ENCODE peak calls at places on chromosomes 2 and 18, in eight cellular contexts. One of them, this sample, is unnamed.

GRCh38 chr2:10880586-10881321 is 31.0 kb upstream of the KCNF1 start:
- DNase-seq in CD8-positive, alpha-beta memory T cell: no peak
- DNase-seq in caudate nucleus: no peak
- DNase-seq in ureter: no peak
- DNase-seq in activated CD8-positive, alpha-beta memory T cell treated with anti-CD3 and anti-CD28 coated beads for 1 hour: no peak
- DNase-seq in activated T-helper 1 cell treated with anti-CD3 and anti-CD28 coated beads, Interleukin-12 subunit alpha, Interleukin-12 subunit beta, Interleukin-2, Interleukin-4 antibody, amounts not matched to agents 30 ng/mL and 10 ng/mL and 1 ng/mL, durations not matched to agents 14 hours and 24 hours and 36 hours: no peak
- DNase-seq in NCI-H1436: no peak
- DNase-seq in tibial artery: no peak
- DNase-seq in this sample: no peak

GRCh38 chr2:211387734-211388133 is 831.3 kb downstream of the CPS1 start:
- DNase-seq in tibial artery: no peak
- DNase-seq in CD8-positive, alpha-beta memory T cell: no peak
- DNase-seq in NCI-H1436: no peak
- DNase-seq in activated CD8-positive, alpha-beta memory T cell treated with anti-CD3 and anti-CD28 coated beads for 1 hour: no peak
- DNase-seq in activated T-helper 1 cell treated with anti-CD3 and anti-CD28 coated beads, Interleukin-12 subunit alpha, Interleukin-12 subunit beta, Interleukin-2, Interleukin-4 antibody, amounts not matched to agents 30 ng/mL and 10 ng/mL and 1 ng/mL, durations not matched to agents 14 hours and 24 hours and 36 hours: no peak
- DNase-seq in ureter: no peak
- DNase-seq in caudate nucleus: no peak
- DNase-seq in this sample: no peak

GRCh38 chr2:133097666-133098065 is 427.7 kb upstream of the LYPD1 start:
- DNase-seq in activated CD8-positive, alpha-beta memory T cell treated with anti-CD3 and anti-CD28 coated beads for 1 hour: no peak
- DNase-seq in activated T-helper 1 cell treated with anti-CD3 and anti-CD28 coated beads, Interleukin-12 subunit alpha, Interleukin-12 subunit beta, Interleukin-2, Interleukin-4 antibody, amounts not matched to agents 30 ng/mL and 10 ng/mL and 1 ng/mL, durations not matched to agents 14 hours and 24 hours and 36 hours: no peak
- DNase-seq in ureter: no peak
- DNase-seq in tibial artery: no peak
- DNase-seq in NCI-H1436: no peak
- DNase-seq in CD8-positive, alpha-beta memory T cell: no peak
- DNase-seq in caudate nucleus: no peak
- DNase-seq in this sample: no peak

GRCh38 chr18:22283397-22283796 is 114.0 kb downstream of the GATA6 start:
- DNase-seq in activated CD8-positive, alpha-beta memory T cell treated with anti-CD3 and anti-CD28 coated beads for 1 hour: no peak
- DNase-seq in NCI-H1436: no peak
- DNase-seq in CD8-positive, alpha-beta memory T cell: no peak
- DNase-seq in caudate nucleus: no peak
- DNase-seq in ureter: no peak
- DNase-seq in tibial artery: no peak
- DNase-seq in activated T-helper 1 cell treated with anti-CD3 and anti-CD28 coated beads, Interleukin-12 subunit alpha, Interleukin-12 subunit beta, Interleukin-2, Interleukin-4 antibody, amounts not matched to agents 30 ng/mL and 10 ng/mL and 1 ng/mL, durations not matched to agents 14 hours and 24 hours and 36 hours: no peak
- DNase-seq in this sample: no peak

GRCh38 chr2:138013651-138014050 is 49.4 kb downstream of the HNMT start:
- DNase-seq in tibial artery: no peak
- DNase-seq in activated T-helper 1 cell treated with anti-CD3 and anti-CD28 coated beads, Interleukin-12 subunit alpha, Interleukin-12 subunit beta, Interleukin-2, Interleukin-4 antibody, amounts not matched to agents 30 ng/mL and 10 ng/mL and 1 ng/mL, durations not matched to agents 14 hours and 24 hours and 36 hours: no peak
- DNase-seq in CD8-positive, alpha-beta memory T cell: no peak
- DNase-seq in caudate nucleus: no peak
- DNase-seq in ureter: no peak
- DNase-seq in activated CD8-positive, alpha-beta memory T cell treated with anti-CD3 and anti-CD28 coated beads for 1 hour: no peak
- DNase-seq in NCI-H1436: no peak
- DNase-seq in this sample: no peak

GRCh38 chr2:127537142-127537541 is 1.7 kb downstream of the MYO7B start:
- DNase-seq in activated T-helper 1 cell treated with anti-CD3 and anti-CD28 coated beads, Interleukin-12 subunit alpha, Interleukin-12 subunit beta, Interleukin-2, Interleukin-4 antibody, amounts not matched to agents 30 ng/mL and 10 ng/mL and 1 ng/mL, durations not matched to agents 14 hours and 24 hours and 36 hours: no peak
- DNase-seq in tibial artery: no peak
- DNase-seq in NCI-H1436: no peak
- DNase-seq in activated CD8-positive, alpha-beta memory T cell treated with anti-CD3 and anti-CD28 coated beads for 1 hour: no peak
- DNase-seq in ureter: peak
- DNase-seq in CD8-positive, alpha-beta memory T cell: no peak
- DNase-seq in caudate nucleus: no peak
- DNase-seq in this sample: no peak

GRCh38 chr2:236972491-236973379 is 113.0 kb upstream of the COPS8 start:
- DNase-seq in activated CD8-positive, alpha-beta memory T cell treated with anti-CD3 and anti-CD28 coated beads for 1 hour: no peak
- DNase-seq in NCI-H1436: no peak
- DNase-seq in caudate nucleus: no peak
- DNase-seq in CD8-positive, alpha-beta memory T cell: no peak
- DNase-seq in ureter: no peak
- DNase-seq in activated T-helper 1 cell treated with anti-CD3 and anti-CD28 coated beads, Interleukin-12 subunit alpha, Interleukin-12 subunit beta, Interleukin-2, Interleukin-4 antibody, amounts not matched to agents 30 ng/mL and 10 ng/mL and 1 ng/mL, durations not matched to agents 14 hours and 24 hours and 36 hours: no peak
- DNase-seq in tibial artery: no peak
- DNase-seq in this sample: peak

GRCh38 chr2:210226186-210226585 is 939 bp upstream of the ACADL start:
- DNase-seq in NCI-H1436: no peak
- DNase-seq in activated CD8-positive, alpha-beta memory T cell treated with anti-CD3 and anti-CD28 coated beads for 1 hour: no peak
- DNase-seq in activated T-helper 1 cell treated with anti-CD3 and anti-CD28 coated beads, Interleukin-12 subunit alpha, Interleukin-12 subunit beta, Interleukin-2, Interleukin-4 antibody, amounts not matched to agents 30 ng/mL and 10 ng/mL and 1 ng/mL, durations not matched to agents 14 hours and 24 hours and 36 hours: no peak
- DNase-seq in ureter: no peak
- DNase-seq in caudate nucleus: no peak
- DNase-seq in tibial artery: no peak
- DNase-seq in CD8-positive, alpha-beta memory T cell: no peak
- DNase-seq in this sample: no peak